ENCODE peak calls at places on chromosomes 11 and 22, in seven cellular contexts. I is BJ; Y is naive thymus-derived CD4-positive, alpha-beta T cell; D is dorsolateral prefrontal cortex; F is mucosa of descending colon; Q is CD8-positive, alpha-beta T cell; C is H7. T is an unnamed sample.

GRCh38 chr11:37946155-37946766 is 1348.2 kb upstream of the RAG2 start:
- DNase-seq in I (no peak), Y (no peak), D (no peak), F (no peak), Q (no peak), C (peak; percentile 4), T (peak; percentile 3)

GRCh38 chr11:16184588-16184987 is 171.8 kb downstream of the SOX6 start:
- DNase-seq in I (peak; percentile 42), Y (no peak), D (no peak), F (no peak), Q (no peak), C (no peak), T (peak; percentile 65)

GRCh38 chr11:14764899-14765527 is 121.4 kb downstream of the PDE3B start:
- DNase-seq in I (no peak), Y (peak; percentile 95), D (no peak), F (no peak), Q (no peak), C (no peak), T (no peak)

GRCh38 chr11:64627371-64627770 is 36.4 kb downstream of the SLC22A12 start:
- DNase-seq in I (no peak), Y (no peak), D (no peak), F (no peak), Q (no peak), C (no peak), T (no peak)

GRCh38 chr11:71934213-71934612 is 5.4 kb downstream of the RNF121 start:
- DNase-seq in I (no peak), Y (no peak), D (no peak), F (no peak), Q (no peak), C (no peak), T (no peak)

GRCh38 chr11:103849366-103849765 is 187.1 kb upstream of the DDI1 start:
- DNase-seq in I (no peak), Y (no peak), D (no peak), F (no peak), Q (no peak), C (no peak), T (no peak)

GRCh38 chr22:28992565-28993326 is 68.9 kb downstream of the C22orf31 start:
- DNase-seq in I (no peak), Y (no peak), D (no peak), F (no peak), Q (no peak), C (no peak), T (no peak)

GRCh38 chr11:112363527-112363926 is 102.9 kb upstream of the PLET1 start:
- DNase-seq in I (peak; percentile 3), Y (no peak), D (no peak), F (no peak), Q (no peak), C (no peak), T (no peak)

GRCh38 chr11:62974848-62975522 is 9.8 kb downstream of the SLC22A6 start:
- DNase-seq in I (no peak), Y (peak; percentile 2), D (no peak), F (peak; percentile 79), Q (peak; percentile 8), C (peak; percentile 83), T (no peak)

GRCh38 chr11:121426476-121427454 is 25.3 kb upstream of the SORL1 start:
- DNase-seq in I (no peak), Y (peak; percentile 34), D (no peak), F (peak; percentile 74), Q (peak; percentile 58), C (peak; percentile 91), T (no peak)
- H3K4me3 ChIP-seq in I (no peak overlapping the region), Y (peak overlapping the region; percentile 44), D (peak overlapping the region; percentile 46), F (no peak overlapping the region), Q (peak overlapping the region; percentile 10), C (peak overlapping the region; percentile 38), T (peak overlapping the region; percentile 36)

GRCh38 chr22:39254122-39254521 is 9.3 kb upstream of the PDGFB start:
- DNase-seq in I (no peak), Y (no peak), D (no peak), F (no peak), Q (no peak), C (peak; percentile 69), T (no peak)

GRCh38 chr22:39251762-39252460 is 7.1 kb upstream of the PDGFB start:
- DNase-seq in I (no peak), Y (no peak), D (no peak), F (no peak), Q (no peak), C (peak; percentile 52), T (no peak)

GRCh38 chr22:39250838-39251237 is 6.1 kb upstream of the PDGFB start:
- DNase-seq in I (no peak), Y (no peak), D (no peak), F (no peak), Q (no peak), C (peak; percentile 75), T (no peak)

GRCh38 chr22:39253427-39254070 is 8.8 kb upstream of the PDGFB start:
- DNase-seq in I (peak; percentile 25), Y (no peak), D (peak; percentile 79), F (no peak), Q (peak; percentile 27), C (peak; percentile 88), T (peak; percentile 50)

GRCh38 chr22:39252461-39253391 is 7.9 kb upstream of the PDGFB start:
- DNase-seq in I (no peak), Y (no peak), D (peak; percentile 39), F (no peak), Q (no peak), C (peak; percentile 75), T (no peak)
- H3K4me3 ChIP-seq in I (no peak overlapping the region), Y (no peak overlapping the region), D (no peak overlapping the region), F (no peak overlapping the region), Q (no peak overlapping the region), C (no peak overlapping the region), T (peak overlapping the region; percentile 24)

GRCh38 chr22:24007253-24008021 is 2.2 kb upstream of the GSTT4 start:
- DNase-seq in I (no peak), Y (no peak), D (no peak), F (no peak), Q (no peak), C (no peak), T (no peak)
- H3K4me3 ChIP-seq in I (no peak overlapping the region), Y (no peak overlapping the region), D (no peak overlapping the region), F (no peak overlapping the region), Q (no peak overlapping the region), C (no peak overlapping the region), T (no peak overlapping the region)

GRCh38 chr11:61579398-61580291 is 1.2 kb downstream of the SYT7 start:
- DNase-seq in I (no peak), Y (no peak), D (no peak), F (no peak), Q (no peak), C (peak; percentile 86), T (no peak)

GRCh38 chr11:61578819-61579218 is 2.1 kb downstream of the SYT7 start:
- DNase-seq in I (no peak), Y (no peak), D (no peak), F (no peak), Q (no peak), C (peak; percentile 45), T (no peak)

GRCh38 chr11:61581030-61581928 is at the start of gene SYT7:
- DNase-seq in I (peak; percentile 47), Y (peak; percentile 96), D (peak; percentile 93), F (peak; percentile 96), Q (peak; percentile 95), C (peak; percentile 97), T (peak; percentile 61)

GRCh38 chr11:61581931-61582330 is 1.1 kb upstream of the SYT7 start:
- DNase-seq in I (no peak), Y (no peak), D (no peak), F (no peak), Q (no peak), C (no peak), T (no peak)

GRCh38 chr11:61580292-61580888 is 486 bp downstream of the SYT7 start:
- DNase-seq in I (no peak), Y (peak; percentile 5), D (no peak), F (no peak), Q (no peak), C (peak; percentile 91), T (no peak)
- H3K4me3 ChIP-seq in I (peak overlapping the region; percentile 5), Y (no peak overlapping the region), D (peak overlapping the region; percentile 65), F (no peak overlapping the region), Q (no peak overlapping the region), C (peak overlapping the region; percentile 56), T (no peak overlapping the region)

DNA sequence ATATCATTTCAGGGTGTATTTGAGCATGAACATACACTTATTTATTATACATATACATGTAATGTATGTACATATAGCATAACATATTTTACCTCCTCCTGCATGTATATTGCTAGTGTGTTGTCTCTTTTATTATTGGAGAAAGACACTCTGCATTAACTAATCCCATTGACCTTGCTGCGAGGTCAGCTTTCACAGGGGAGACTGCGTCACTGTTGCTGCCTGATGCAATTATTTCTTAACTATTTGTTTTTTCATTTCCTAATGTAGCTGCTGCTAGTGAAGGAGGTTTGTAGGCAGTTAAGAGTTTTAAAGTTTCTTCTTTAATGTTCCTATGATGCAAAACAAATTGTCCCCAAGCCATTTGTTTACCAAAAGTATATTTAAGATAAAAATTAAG is 185.4 kb upstream of the CNTN5 start:
- DNase-seq in I (no peak), Y (no peak), D (no peak), F (no peak), Q (no peak), C (no peak), T (no peak)
- H3K4me3 ChIP-seq in I (no peak overlapping the region), Y (no peak overlapping the region), D (no peak overlapping the region), F (no peak overlapping the region), Q (no peak overlapping the region), C (no peak overlapping the region), T (no peak overlapping the region)

DNA sequence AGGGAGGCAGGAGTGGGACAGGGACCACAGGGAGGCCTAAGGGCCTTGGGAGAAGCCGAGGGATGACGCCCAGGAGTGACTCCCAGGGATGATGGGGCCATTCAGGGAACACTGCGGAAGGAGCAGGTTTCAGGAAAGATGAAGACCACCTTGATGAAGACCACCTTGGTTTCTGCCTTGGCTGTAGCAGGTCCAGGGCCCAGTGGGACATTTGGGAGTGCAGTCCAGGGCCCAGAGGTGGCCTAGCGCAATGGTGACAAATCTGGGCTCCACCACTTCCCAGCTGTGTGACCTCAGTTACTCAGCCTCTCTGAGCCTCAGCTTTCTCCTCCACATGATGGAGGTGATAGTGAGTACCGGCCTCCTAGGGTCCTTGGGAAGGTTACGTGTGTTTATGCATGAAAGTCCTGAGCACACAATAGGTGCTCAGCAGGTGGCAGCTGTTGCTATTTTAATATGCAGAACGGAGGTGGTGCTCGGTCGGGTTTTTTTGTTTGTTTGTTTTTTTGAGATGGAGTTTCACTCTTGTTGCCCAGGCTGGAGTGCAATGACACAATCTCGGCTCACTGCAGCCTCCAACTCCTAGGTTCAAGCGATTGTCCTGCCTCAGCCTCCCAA is 770 bp downstream of the TSGA10IP start:
- DNase-seq in I (no peak), Y (no peak), D (no peak), F (no peak), Q (no peak), C (peak; percentile 80), T (no peak)
- H3K4me3 ChIP-seq in I (no peak overlapping the region), Y (no peak overlapping the region), D (no peak overlapping the region), F (no peak overlapping the region), Q (no peak overlapping the region), C (peak overlapping the region; percentile 12), T (no peak overlapping the region)

GRCh38 chr11:66727883-66728759 is 895 bp downstream of the SPTBN2 start:
- DNase-seq in I (no peak), Y (no peak), D (no peak), F (no peak), Q (no peak), C (peak; percentile 94), T (no peak)
- H3K4me3 ChIP-seq in I (peak overlapping the region; percentile 31), Y (no peak overlapping the region), D (peak overlapping the region; percentile 66), F (no peak overlapping the region), Q (no peak overlapping the region), C (peak overlapping the region; percentile 67), T (peak overlapping the region; percentile 74)

T was measured in epithelial cell of proximal tubule.